ENCODE peak calls at places on chromosomes 16 and 17, in nine cellular contexts. W is K562, J is GM12878, C is endothelial cell of umbilical vein, B is HCT116, Q is transverse colon, G is HepG2, S is GM23338, R is HL-60. N is an unnamed sample.

GRCh38 chr17:77373298-77374169 is 232.8 kb downstream of the SEC14L1 start:
- DNase-seq in Q (peak; percentile 37), C (no peak), S (peak; percentile 71), R (no peak), G (no peak), W (peak; percentile 48), B (no peak), J (no peak), N (no peak)

GRCh38 chr17:81400154-81400938 is 5.1 kb downstream of the BAHCC1 start:
- DNase-seq in W (peak; percentile 70), C (peak; percentile 67), G (no peak), R (no peak), S (peak; percentile 77), Q (no peak), J (no peak), B (no peak), N (no peak)

GRCh38 chr16:46857261-46857962 is 26.4 kb upstream of the C16orf87 start:
- DNase-seq in J (no peak), G (peak; percentile 65), C (peak; percentile 39), S (peak; percentile 59), B (peak; percentile 26), R (no peak), Q (no peak), W (peak; percentile 23), N (no peak)

GRCh38 chr16:12120982-12121652 is 144.6 kb downstream of the SNX29 start:
- DNase-seq in R (no peak), B (no peak), W (no peak), C (no peak), S (no peak), J (no peak), G (no peak), Q (no peak), N (no peak)

GRCh38 chr17:302300-302698 is 50.3 kb downstream of the RPH3AL start:
- DNase-seq in B (no peak), C (no peak), S (no peak), J (no peak), Q (peak; percentile 90), R (no peak), G (no peak), W (no peak), N (no peak)

GRCh38 chr17:39000021-39000601 is 32.9 kb upstream of the FBXO47 start:
- DNase-seq in Q (no peak), G (no peak), W (no peak), R (no peak), B (no peak), S (no peak), C (no peak), J (no peak), N (no peak)

GRCh38 chr17:39123627-39124026 is 27.8 kb downstream of the PLXDC1 start:
- DNase-seq in J (no peak), Q (no peak), B (no peak), G (no peak), R (no peak), W (no peak), C (no peak), S (no peak), N (no peak)

GRCh38 chr16:58331024-58331707 is 36.3 kb upstream of the PRSS54 start:
- DNase-seq in B (no peak), C (no peak), R (no peak), G (no peak), S (peak; percentile 89), W (peak; percentile 44), Q (no peak), J (no peak), N (no peak)

GRCh38 chr17:69431835-69432234 is 17.3 kb downstream of the MAP2K6 start:
- DNase-seq in S (no peak), C (no peak), G (no peak), W (no peak), Q (no peak), R (no peak), J (no peak), B (no peak), N (no peak)

GRCh38 chr17:76239538-76240274 is 587 bp downstream of the RNF157 start:
- DNase-seq in Q (no peak), C (no peak), W (peak; percentile 48), R (no peak), G (no peak), J (no peak), S (peak; percentile 45), B (no peak), N (no peak)

GRCh38 chr17:39486242-39486641 is 25.0 kb downstream of the CDK12 start:
- DNase-seq in S (no peak), R (no peak), C (no peak), J (no peak), G (no peak), Q (no peak), W (peak; percentile 23), B (no peak), N (no peak)

GRCh38 chr16:29922326-29922725 is 3.7 kb downstream of the KCTD13 start:
- DNase-seq in S (no peak), W (no peak), J (no peak), Q (no peak), C (no peak), B (no peak), G (no peak), R (no peak), N (no peak)

GRCh38 chr17:63946440-63947363 is 14.6 kb upstream of the CD79B start:
- DNase-seq in Q (peak; percentile 54), R (peak; percentile 45), B (peak; percentile 22), S (peak; percentile 78), G (peak; percentile 48), J (no peak), C (peak; percentile 23), W (peak; percentile 77), N (no peak)

GRCh38 chr17:79849953-79850352 is 10.7 kb upstream of the CBX4 start:
- DNase-seq in C (no peak), J (no peak), R (no peak), Q (no peak), W (no peak), G (peak; percentile 74), S (no peak), B (no peak), N (no peak)

GRCh38 chr17:67717192-67717623 is 528 bp upstream of the NOL11 start:
- DNase-seq in W (no peak), R (no peak), Q (no peak), J (no peak), B (peak; percentile 6), C (no peak), S (peak; percentile 7), G (peak; percentile 19), N (no peak)
- H3K4me3 ChIP-seq in W (peak overlapping the region; percentile 75), R (peak overlapping the region; percentile 41), Q (peak overlapping the region; percentile 82), J (peak overlapping the region; percentile 84), B (peak overlapping the region; percentile 83), C (peak overlapping the region; percentile 8), S (peak overlapping the region; percentile 46), G (peak overlapping the region; percentile 97), N (peak overlapping the region; percentile 82)

DNA sequence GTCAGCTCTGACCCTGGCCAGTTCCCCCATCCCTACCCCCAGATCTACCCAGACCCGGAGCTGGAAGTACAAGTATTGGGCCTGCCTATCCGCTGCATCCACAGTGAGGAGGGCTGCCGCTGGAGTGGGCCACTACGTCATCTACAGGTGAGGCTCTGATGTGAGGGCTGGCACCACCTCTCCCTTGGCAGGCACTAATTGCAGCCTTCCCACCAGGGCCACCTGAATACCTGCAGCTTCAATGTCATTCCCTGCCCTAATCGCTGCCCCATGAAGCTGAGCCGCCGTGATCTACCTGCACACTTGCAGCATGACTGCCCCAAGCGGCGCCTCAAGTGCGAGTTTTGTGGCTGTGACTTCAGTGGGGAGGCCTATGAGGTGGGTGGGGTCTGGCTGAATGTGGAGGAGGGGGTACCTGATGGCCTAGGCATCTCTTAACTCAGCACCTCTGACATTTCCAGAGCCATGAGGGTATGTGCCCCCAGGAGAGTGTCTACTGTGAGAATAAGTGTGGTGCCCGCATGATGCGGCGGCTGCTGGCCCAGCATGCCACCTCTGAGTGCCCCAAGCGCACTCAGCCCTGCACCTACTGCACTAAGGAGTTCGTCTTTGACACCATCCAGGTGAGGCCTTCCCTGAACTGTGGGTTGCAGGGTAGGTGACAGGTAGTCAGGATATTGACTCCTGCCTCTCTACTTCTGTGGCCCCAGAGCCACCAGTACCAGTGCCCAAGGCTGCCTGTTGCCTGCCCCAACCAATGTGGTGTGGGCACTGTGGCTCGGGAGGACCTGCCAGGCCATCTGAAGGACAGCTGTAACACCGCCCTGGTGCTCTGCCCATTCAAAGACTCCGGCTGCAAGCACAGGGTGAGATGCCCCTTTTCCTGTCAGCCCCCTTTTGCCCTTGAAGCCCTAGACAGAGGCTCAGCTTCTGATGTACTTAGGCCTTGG is 4.3 kb downstream of the TRAF4 start:
- DNase-seq in Q (no peak), S (no peak), G (no peak), C (no peak), J (no peak), R (no peak), B (no peak), W (no peak), N (no peak)
- TF ChIP-seq POLR2AphosphoS5 in Q (no peak), S (no peak), G (no peak), C (no peak), J (peak; percentile 61), R (no peak), B (no peak), W (no peak), N (no peak)

GRCh38 chr16:55647798-55648197 is 8.0 kb upstream of the SLC6A2 start:
- DNase-seq in R (no peak), S (no peak), Q (no peak), J (no peak), W (no peak), B (no peak), G (no peak), C (no peak), N (no peak)
- TF ChIP-seq CTCF in R (no peak), S (no peak), Q (no peak), J (no peak), W (no peak), B (no peak), G (peak; percentile 17), C (no peak), N (no peak)

DNA sequence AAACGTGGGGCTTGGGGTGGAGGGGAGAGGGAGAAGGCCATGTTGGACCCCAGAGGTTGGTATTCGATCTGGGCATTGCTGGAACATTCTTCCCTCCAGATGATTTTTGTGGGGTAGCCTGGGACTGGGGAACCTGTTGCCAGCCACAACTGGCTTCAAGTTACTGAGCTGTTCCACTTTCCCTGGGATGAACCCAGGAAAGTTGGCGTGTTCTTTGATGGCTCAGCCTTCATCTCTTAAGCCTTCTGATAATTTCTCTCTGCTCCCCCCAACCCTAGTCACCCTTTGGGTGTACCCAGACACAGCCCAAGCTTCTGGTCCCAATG is 2.1 kb downstream of the TBX21 start:
- DNase-seq in W (no peak), B (no peak), S (no peak), G (no peak), Q (no peak), C (no peak), R (no peak), J (no peak), N (no peak)
- H3K4me3 ChIP-seq in W (no peak overlapping the region), B (no peak overlapping the region), S (no peak overlapping the region), G (no peak overlapping the region), Q (peak overlapping the region; percentile 19), C (no peak overlapping the region), R (no peak overlapping the region), J (peak overlapping the region; percentile 92), N (no peak overlapping the region)

GRCh38 chr17:3754458-3755334 is 31.0 kb downstream of the HASPIN start:
- DNase-seq in R (peak; percentile 20), Q (peak; percentile 96), B (peak; percentile 95), J (no peak), G (no peak), W (peak; percentile 82), S (peak; percentile 100), C (no peak), N (no peak)
- TF ChIP-seq POLR2AphosphoS5 in R (no peak), Q (peak; percentile 66), B (peak; percentile 95), J (no peak), G (no peak), W (no peak), S (peak; percentile 96), C (no peak), N (no peak)

N was measured in esophagus muscularis mucosa.